ENCODE peak calls at places on chromosomes 6 and 20, in six cellular contexts. O, P, I, Q, T and G are unnamed samples.

GRCh38 chr6:6900566-6901204 is 207.1 kb upstream of the RREB1 start:
- DNase-seq in O (no peak), P (no peak), I (no peak), Q (no peak), T (no peak), G (no peak)

GRCh38 chr20:35489717-35490116 is 34.3 kb downstream of the CEP250 start:
- DNase-seq in O (no peak), P (no peak), I (no peak), Q (no peak), T (no peak), G (no peak)

GRCh38 chr6:122996797-122997520 is 924 bp downstream of the CLVS2 start:
- DNase-seq in O (no peak), P (no peak), I (no peak), Q (no peak), T (no peak), G (no peak)

GRCh38 chr6:151036869-151037680 is 171.6 kb downstream of the MTHFD1L start:
- DNase-seq in O (no peak), P (no peak), I (no peak), Q (no peak), T (peak; percentile 64), G (no peak)

GRCh38 chr20:19749537-19749936 is 8.5 kb upstream of the RIN2 start:
- DNase-seq in O (no peak), P (no peak), I (no peak), Q (no peak), T (no peak), G (no peak)

GRCh38 chr6:134022650-134023049 is 29.8 kb downstream of the SLC2A12 start:
- DNase-seq in O (no peak), P (no peak), I (no peak), Q (no peak), T (no peak), G (no peak)

GRCh38 chr6:33980176-33980805 is 165.6 kb downstream of the GRM4 start:
- DNase-seq in O (no peak), P (no peak), I (no peak), Q (no peak), T (no peak), G (no peak)

GRCh38 chr20:21643417-21643816 is 62.0 kb upstream of the PAX1 start:
- DNase-seq in O (no peak), P (no peak), I (no peak), Q (no peak), T (no peak), G (no peak)

GRCh38 chr20:63054103-63054474 is 47.3 kb upstream of the BHLHE23 start:
- DNase-seq in O (peak; percentile 20), P (peak; percentile 5), I (no peak), Q (no peak), T (no peak), G (no peak)

GRCh38 chr6:143878272-143878760 is 14.0 kb downstream of the ZC2HC1B start:
- DNase-seq in O (no peak), P (no peak), I (no peak), Q (no peak), T (no peak), G (no peak)

GRCh38 chr20:49384437-49385434 is 97.7 kb downstream of the KCNB1 start:
- DNase-seq in O (peak; percentile 72), P (peak; percentile 70), I (peak; percentile 36), Q (peak; percentile 11), T (peak; percentile 53), G (no peak)

GRCh38 chr6:105346052-105346451 is 56.8 kb downstream of the PREP start:
- DNase-seq in O (no peak), P (no peak), I (peak; percentile 79), Q (no peak), T (no peak), G (no peak)

GRCh38 chr6:159875194-159875593 is 15.6 kb upstream of the MAS1 start:
- DNase-seq in O (no peak), P (no peak), I (no peak), Q (no peak), T (no peak), G (no peak)

GRCh38 chr6:123812621-123813020 is 9.0 kb downstream of the NKAIN2 start:
- DNase-seq in O (no peak), P (no peak), I (no peak), Q (no peak), T (no peak), G (no peak)

GRCh38 chr6:4582506-4582905 is 193.7 kb upstream of the CDYL start:
- DNase-seq in O (no peak), P (no peak), I (peak; percentile 45), Q (no peak), T (no peak), G (peak; percentile 59)

GRCh38 chr6:5497896-5498578 is 236.7 kb downstream of the FARS2 start:
- DNase-seq in O (no peak), P (no peak), I (peak; percentile 87), Q (no peak), T (no peak), G (peak; percentile 84)

GRCh38 chr20:21017381-21018085 is 88.6 kb downstream of the LINC00237 start:
- DNase-seq in O (no peak), P (no peak), I (no peak), Q (no peak), T (no peak), G (no peak)

DNA sequence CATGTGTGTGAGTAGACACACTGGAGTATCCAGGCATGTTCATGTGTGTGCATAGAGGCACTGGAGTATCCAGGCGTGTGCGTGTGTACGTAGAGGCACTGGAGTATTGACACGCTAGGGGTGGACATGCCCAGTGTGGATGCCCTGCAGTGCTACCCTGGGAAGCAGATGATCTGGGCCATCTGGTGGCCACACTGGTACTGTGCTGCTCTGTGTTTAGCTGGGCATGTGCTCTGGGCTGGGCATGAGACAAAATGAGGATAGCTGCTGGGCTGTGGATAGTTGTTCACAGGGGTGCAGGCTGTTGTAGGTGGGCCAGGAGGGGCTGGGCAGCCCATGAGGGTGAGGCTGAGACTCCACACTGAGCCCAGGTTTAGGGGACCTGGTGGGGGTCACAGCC is 24.0 kb upstream of the NPBWR2 start:
- DNase-seq in O (no peak), P (no peak), I (no peak), Q (no peak), T (no peak), G (no peak)
- TF ChIP-seq CTCF in O (no peak), P (no peak), I (peak; percentile 37), Q (no peak), T (peak; percentile 40), G (no peak)

DNA sequence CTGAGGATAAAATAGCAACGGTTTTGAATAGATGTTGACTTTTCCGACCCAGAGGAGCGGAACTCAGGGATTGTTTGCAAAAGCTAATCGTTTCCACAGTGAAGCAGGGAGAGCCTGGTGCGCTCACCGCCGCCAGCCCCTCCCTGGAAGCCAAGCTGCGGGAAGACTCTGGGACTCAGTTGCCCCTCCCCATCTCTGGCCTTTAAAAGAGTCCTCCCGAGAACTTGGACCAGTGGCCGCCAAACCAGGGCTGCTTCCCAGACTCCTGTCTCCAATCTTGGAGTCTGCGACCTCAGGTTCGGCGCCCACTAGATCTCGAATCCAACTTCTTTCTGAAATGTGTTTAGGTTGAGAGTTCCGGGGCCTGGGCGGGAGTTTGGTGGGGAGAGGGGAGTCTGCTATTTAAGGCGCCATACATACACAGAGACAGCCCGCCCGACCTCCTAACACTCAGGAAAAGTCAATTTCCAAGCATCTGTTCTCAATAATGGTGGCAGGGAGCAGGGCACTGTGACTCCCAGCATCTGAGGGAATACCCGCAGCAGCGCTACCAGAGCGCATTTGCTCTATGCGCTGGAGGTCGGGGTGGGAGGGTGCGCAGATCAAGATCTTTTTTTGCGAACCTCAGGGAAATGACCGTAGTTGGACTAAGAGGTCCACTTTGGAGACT is 812 bp upstream of the GRIK2 start:
- DNase-seq in O (no peak), P (no peak), I (no peak), Q (no peak), T (no peak), G (no peak)
- H3K4me3 ChIP-seq in O (no peak overlapping the region), P (peak overlapping the region; percentile 69), I (peak overlapping the region; percentile 49), Q (no peak overlapping the region), T (peak overlapping the region; percentile 61), G (peak overlapping the region; percentile 91)

DNA sequence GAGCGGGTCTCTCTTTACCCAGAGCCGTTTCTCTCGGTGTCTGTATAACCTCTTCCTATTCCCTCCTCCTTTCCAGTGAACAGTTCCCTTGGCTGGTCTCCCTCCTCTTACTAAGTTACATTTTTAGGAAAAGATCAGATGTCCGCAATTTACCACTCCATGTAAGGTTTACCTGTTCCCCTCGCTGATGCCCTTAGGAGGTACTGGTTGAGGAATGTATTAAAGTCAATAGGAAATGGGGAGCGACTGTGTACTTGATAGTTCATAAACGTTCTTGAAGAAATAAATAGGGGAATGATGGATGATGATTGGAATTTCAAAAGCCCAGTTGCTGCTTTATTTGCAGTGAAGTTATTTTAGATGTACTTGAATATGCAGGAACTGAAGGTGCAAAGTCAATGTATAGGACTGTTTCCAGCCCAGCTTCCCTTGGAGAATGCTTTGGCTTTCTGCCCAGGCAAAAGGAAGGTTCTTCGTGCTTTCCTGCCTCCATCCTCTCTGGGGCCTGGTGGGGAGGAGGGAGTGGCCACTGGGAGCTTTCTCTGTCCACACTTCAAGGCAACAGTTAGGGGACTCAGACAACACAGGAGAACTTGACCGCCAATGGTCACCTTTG is 19.9 kb downstream of the ADGRF5 start:
- DNase-seq in O (no peak), P (no peak), I (no peak), Q (no peak), T (no peak), G (no peak)
- TF ChIP-seq CTCF in O (no peak), P (no peak), I (no peak), Q (no peak), T (no peak), G (no peak)

GRCh38 chr6:113756290-113756665 is 100.9 kb upstream of the MARCKS start:
- DNase-seq in O (no peak), P (no peak), I (no peak), Q (no peak), T (no peak), G (no peak)
- H3K4me3 ChIP-seq in O (no peak overlapping the region), P (no peak overlapping the region), I (no peak overlapping the region), Q (no peak overlapping the region), T (no peak overlapping the region), G (no peak overlapping the region)

GRCh38 chr20:45087814-45088213 is 13.1 kb downstream of the KCNS1 start:
- DNase-seq in O (no peak), P (no peak), I (no peak), Q (no peak), T (no peak), G (no peak)

GRCh38 chr20:45085289-45085688 is 15.6 kb downstream of the KCNS1 start:
- DNase-seq in O (no peak), P (no peak), I (no peak), Q (no peak), T (no peak), G (no peak)

GRCh38 chr20:45088247-45088646 is 12.7 kb downstream of the KCNS1 start:
- DNase-seq in O (no peak), P (no peak), I (peak; percentile 45), Q (no peak), T (no peak), G (peak; percentile 93)

GRCh38 chr20:45087115-45087785 is 13.7 kb downstream of the KCNS1 start:
- DNase-seq in O (no peak), P (no peak), I (no peak), Q (no peak), T (no peak), G (no peak)

DNA sequence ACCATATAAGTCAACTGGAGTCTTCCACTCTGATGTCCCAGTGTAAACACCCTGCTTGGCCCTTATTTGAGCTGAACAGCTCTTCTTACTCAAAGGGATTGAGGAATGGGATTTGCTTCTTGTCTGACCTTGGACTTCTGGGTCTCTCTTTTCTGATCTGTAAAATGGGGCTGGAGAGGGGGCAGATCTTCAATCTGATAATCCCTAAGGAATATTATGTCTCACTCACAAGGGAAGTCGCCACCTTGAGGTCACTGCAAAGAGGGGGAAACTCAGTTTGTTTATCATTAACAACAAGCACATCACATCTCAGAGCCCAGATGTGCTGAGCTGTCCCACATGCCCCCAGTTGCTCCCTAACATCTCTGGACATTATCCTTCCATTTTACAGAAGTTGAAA is 15.1 kb downstream of the KCNS1 start:
- DNase-seq in O (no peak), P (no peak), I (no peak), Q (no peak), T (no peak), G (no peak)
- TF ChIP-seq CTCF in O (no peak), P (no peak), I (no peak), Q (no peak), T (peak; percentile 1), G (no peak)